ENCODE peak calls at places on chromosomes 2 and 18, in eight cellular contexts. L is colonic mucosa; G is HCT116; Q is A549; J is stomach; E is CD8-positive, alpha-beta memory T cell; K is CD8-positive, alpha-beta T cell; H is heart right ventricle. W is an unnamed sample. For H3K4me1, the result is how much of the 10 kb centered on the place peaks cover.

GRCh38 chr2:223297788-223298187 is 245.8 kb downstream of the KCNE4 start:
- DNase-seq in L (no peak), G (no peak), Q (no peak), J (no peak), E (no peak), K (no peak), H (no peak), W (no peak)

GRCh38 chr2:31080361-31080760 is 57.9 kb downstream of the GALNT14 start:
- DNase-seq in L (no peak), G (no peak), Q (no peak), J (no peak), E (no peak), K (no peak), H (no peak), W (no peak)

GRCh38 chr2:179898873-179899272 is 37.5 kb upstream of the ZNF385B start:
- DNase-seq in L (peak), G (peak), Q (no peak), J (no peak), E (no peak), K (no peak), H (no peak), W (no peak)

GRCh38 chr18:70659026-70659726 is 370.3 kb downstream of the SOCS6 start:
- DNase-seq in L (no peak), G (no peak), Q (no peak), J (no peak), E (peak), K (peak), H (no peak), W (no peak)

GRCh38 chr2:239818086-239818485 is 207.1 kb downstream of the NDUFA10 start:
- DNase-seq in L (no peak), G (no peak), Q (no peak), J (peak), E (no peak), K (no peak), H (no peak), W (no peak)

GRCh38 chr2:162480067-162480466 is 136.1 kb downstream of the GCA start:
- DNase-seq in L (no peak), G (no peak), Q (no peak), J (no peak), E (no peak), K (no peak), H (no peak), W (no peak)

GRCh38 chr2:234308814-234309195 is 188.1 kb downstream of the ARL4C start:
- DNase-seq in L (peak), G (no peak), Q (peak), J (no peak), E (peak), K (peak), H (no peak), W (no peak)

GRCh38 chr2:199303814-199304213 is 153.9 kb downstream of the SATB2 start:
- DNase-seq in L (no peak), G (no peak), Q (no peak), J (no peak), E (no peak), K (no peak), H (no peak), W (no peak)

GRCh38 chr2:30932850-30933249 is 125.6 kb upstream of the CAPN13 start:
- DNase-seq in L (no peak), G (no peak), Q (no peak), J (no peak), E (no peak), K (no peak), H (no peak), W (no peak)

GRCh38 chr18:13513015-13513414 is 213.3 kb downstream of the FAM210A start:
- DNase-seq in L (no peak), G (no peak), Q (no peak), J (no peak), E (no peak), K (no peak), H (no peak), W (no peak)

GRCh38 chr2:101387151-101387807 is at the start of gene CREG2:
- DNase-seq in L (peak), G (peak), Q (peak), J (peak), E (peak), K (peak), H (peak), W (peak)

GRCh38 chr2:3731829-3732228 is 28.5 kb downstream of the DCDC2C start:
- DNase-seq in L (no peak), G (no peak), Q (no peak), J (no peak), E (no peak), K (no peak), H (no peak), W (no peak)

GRCh38 chr18:10453261-10453884 is 1.1 kb upstream of the APCDD1 start:
- DNase-seq in L (no peak), G (no peak), Q (no peak), J (no peak), E (no peak), K (no peak), H (no peak), W (no peak)

GRCh38 chr18:31040982-31041345 is 1.6 kb downstream of the DSC3 start:
- DNase-seq in L (no peak), G (no peak), Q (no peak), J (no peak), E (no peak), K (no peak), H (no peak), W (no peak)
- H3K4me3 ChIP-seq in L (no peak), G (peak), Q (no peak), J (no peak), E (no peak), K (no peak), H (no peak), W (no peak)

DNA sequence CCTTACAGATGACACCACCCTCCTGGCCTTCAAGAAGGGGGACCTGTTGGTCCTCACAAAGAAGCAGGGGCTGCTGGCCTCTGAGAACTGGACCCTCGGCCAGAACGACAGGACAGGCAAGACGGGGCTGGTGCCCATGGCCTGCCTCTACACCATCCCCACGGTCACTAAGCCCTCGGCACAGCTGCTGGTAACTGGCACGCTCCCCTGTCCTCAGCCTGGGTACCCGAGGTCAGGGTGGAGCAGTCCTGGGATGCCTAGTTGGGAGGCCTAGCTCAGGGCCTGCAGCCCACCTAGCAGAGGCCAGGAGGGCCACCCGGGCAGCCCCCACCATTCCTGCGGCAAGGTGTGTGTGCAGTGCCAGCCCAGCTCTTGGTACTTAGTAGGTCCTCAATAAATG is 16.3 kb upstream of the GPR17 start:
- DNase-seq in L (no peak), G (no peak), Q (no peak), J (no peak), E (no peak), K (no peak), H (no peak), W (no peak)
- H3K4me1 ChIP-seq in L (under half), G (under half), Q (under half), J (under half), E (under half), K (under half), H (under half), W (under half)

GRCh38 chr2:27320958-27321543 is 1.8 kb downstream of the MPV17 start:
- DNase-seq in L (peak), G (peak), Q (peak), J (peak), E (no peak), K (no peak), H (peak), W (peak)
- H3K4me3 ChIP-seq in L (no peak), G (peak), Q (peak), J (no peak), E (no peak), K (no peak), H (no peak), W (no peak)

GRCh38 chr2:173962036-173962435 is 3.1 kb downstream of the SP3 start:
- DNase-seq in L (no peak), G (no peak), Q (no peak), J (no peak), E (no peak), K (no peak), H (no peak), W (no peak)

GRCh38 chr2:173961346-173961705 is 3.8 kb downstream of the SP3 start:
- DNase-seq in L (no peak), G (no peak), Q (no peak), J (no peak), E (no peak), K (no peak), H (no peak), W (no peak)

GRCh38 chr2:173958198-173958846 is 6.9 kb downstream of the SP3 start:
- DNase-seq in L (no peak), G (no peak), Q (no peak), J (no peak), E (no peak), K (no peak), H (no peak), W (no peak)

GRCh38 chr2:173959358-173959884 is 5.8 kb downstream of the SP3 start:
- DNase-seq in L (no peak), G (no peak), Q (no peak), J (no peak), E (no peak), K (no peak), H (no peak), W (no peak)

DNA sequence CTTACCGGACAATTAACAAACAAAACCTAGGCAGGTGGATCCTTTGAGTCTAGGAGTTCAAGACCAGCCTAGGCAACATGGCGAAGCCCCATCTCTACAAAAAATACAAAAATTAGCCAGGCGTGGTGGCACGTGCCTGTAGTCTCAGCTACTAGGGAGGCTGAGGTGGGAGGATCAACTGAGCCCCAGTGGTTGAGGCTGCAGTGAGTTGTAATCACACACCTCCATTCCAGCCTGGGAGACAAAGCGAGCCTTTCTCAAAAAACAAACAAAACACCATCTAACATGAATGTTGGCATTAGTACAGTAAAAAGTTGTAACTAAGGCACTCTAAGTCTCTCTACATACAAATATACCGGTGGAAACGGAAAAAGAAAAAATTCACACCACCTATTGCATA is 5.3 kb downstream of the SP3 start:
- DNase-seq in L (no peak), G (no peak), Q (no peak), J (no peak), E (no peak), K (no peak), H (no peak), W (no peak)
- H3K4me1 ChIP-seq in L (under half), G (under half), Q (under half), J (half or more), E (half or more), K (half or more), H (half or more), W (under half)

DNA sequence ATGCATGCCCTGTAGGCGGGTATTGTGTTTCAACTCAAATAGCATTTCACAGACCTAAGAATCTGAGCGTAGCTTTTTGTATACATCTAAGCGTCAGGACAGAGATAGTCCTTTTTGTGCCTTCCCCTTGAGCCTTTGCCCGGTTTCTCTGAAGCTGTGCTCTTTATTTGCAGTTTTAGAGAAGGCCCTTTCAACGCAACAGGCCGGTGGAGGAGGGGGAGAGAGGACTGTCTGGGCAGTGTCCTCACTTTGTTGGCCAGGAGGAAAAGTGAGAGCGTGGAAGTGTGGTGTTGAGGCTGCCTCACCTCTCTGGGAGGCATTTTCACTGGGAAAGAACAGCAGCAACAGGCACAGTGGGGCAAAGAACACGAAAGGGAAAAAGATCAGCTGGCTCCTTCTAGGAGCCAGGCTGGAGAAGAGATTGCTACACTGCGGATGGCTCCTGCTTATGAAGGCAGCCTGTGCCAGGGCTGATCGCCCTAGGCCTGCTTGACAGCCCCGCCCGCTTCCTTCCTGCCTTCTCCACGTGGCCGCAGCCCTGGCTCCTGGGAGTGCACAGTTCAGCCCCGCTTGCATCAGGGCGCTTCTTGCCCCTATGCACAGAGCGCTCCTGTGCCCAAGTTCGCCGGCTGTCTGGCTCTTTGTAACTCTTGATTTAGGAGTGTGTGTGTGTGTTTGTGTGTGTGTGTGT is 195.6 kb upstream of the POU3F3 start:
- DNase-seq in L (no peak), G (no peak), Q (no peak), J (no peak), E (no peak), K (no peak), H (peak), W (no peak)
- H3K4me3 ChIP-seq in L (no peak), G (no peak), Q (no peak), J (no peak), E (no peak), K (no peak), H (no peak), W (no peak)

GRCh38 chr2:164911832-164912231 is 43.5 kb downstream of the SLC38A11 start:
- DNase-seq in L (no peak), G (no peak), Q (no peak), J (no peak), E (no peak), K (no peak), H (no peak), W (no peak)

GRCh38 chr2:164913011-164913410 is 42.3 kb downstream of the SLC38A11 start:
- DNase-seq in L (no peak), G (no peak), Q (no peak), J (no peak), E (no peak), K (no peak), H (no peak), W (no peak)

GRCh38 chr2:164906947-164907346 is 48.4 kb downstream of the SLC38A11 start:
- DNase-seq in L (no peak), G (no peak), Q (no peak), J (no peak), E (no peak), K (no peak), H (no peak), W (no peak)

GRCh38 chr2:164913640-164914346 is 41.5 kb downstream of the SLC38A11 start:
- DNase-seq in L (no peak), G (no peak), Q (no peak), J (peak), E (no peak), K (no peak), H (no peak), W (peak)

DNA sequence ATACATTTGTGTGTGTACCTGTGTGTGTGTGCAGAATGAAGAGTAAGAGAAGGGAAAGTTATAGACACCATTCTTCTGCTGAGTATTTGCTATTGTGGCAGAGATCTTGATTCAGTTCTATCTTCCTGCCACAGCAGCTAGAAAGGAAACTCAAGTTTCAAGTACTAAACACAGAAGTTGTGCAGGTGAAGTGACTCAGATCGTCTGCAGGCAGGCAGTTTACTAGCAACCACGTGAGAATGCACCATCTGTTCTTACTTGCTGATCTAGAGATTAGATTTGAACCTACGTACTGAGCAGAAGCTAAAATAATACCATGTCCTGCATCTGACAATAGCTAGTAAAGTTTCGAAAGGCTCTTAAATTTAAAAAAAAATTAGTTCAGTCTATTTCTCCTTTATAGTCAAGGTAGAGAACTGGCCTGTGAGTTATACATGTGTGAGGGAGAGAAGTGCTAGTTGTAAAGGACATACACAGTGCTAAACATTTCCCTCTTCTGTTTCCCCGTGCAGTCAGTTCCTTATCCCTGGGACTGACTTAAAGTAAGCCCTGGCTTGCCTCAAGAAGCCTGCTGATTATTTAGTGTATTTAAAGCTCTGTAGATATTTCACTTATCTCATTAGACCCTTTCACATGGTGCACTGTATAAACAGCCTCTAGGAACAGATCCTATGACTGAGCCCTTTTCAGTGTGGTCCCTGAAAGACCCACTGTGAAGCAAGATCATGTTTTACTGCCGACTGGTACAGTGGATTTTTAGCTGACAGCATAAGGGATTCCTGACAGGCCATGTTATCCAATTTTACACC is 45.0 kb downstream of the SLC38A11 start:
- DNase-seq in L (peak), G (no peak), Q (no peak), J (peak), E (no peak), K (no peak), H (no peak), W (peak)
- H3K4me1 ChIP-seq in L (under half), G (under half), Q (under half), J (under half), E (under half), K (under half), H (under half), W (half or more)

DNA sequence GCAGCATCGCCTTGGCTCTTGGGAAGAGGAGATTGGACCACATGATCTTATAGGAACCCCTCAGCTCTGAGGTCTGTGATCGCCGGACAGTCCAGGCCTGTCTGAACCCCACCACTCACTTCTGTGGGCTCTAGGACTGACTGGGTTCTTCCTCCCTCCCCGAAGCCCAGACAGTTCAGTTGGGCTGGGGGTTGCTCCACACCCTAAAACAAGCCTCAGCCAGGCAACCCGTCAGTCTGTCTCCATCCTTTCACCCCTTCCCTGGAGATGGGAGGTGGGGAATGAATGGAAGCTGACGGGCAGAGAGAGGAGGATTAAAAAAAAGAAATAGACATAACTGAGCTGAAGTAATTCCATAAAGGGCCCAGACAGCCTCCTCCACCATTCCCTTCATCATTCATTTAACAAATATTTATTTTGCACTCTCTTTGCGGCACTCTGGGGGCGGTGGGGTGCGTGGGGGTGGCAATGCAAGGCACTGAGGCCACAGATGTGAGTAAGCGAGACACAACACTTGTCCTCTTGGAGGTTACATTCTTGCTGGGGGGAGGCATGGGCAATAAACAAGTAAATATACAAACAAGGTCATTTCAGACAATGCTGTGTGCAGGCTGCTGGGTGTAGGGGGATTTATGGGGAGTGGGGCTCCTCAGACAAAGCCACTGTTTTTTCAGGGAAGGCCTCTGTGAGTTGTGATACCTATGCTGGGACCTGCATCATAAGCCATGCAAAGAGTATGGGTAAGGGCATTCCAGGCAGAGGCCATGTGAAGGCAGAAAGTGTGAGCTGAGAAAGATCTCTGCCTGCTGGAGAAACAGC is 12.9 kb downstream of the WNT10A start:
- DNase-seq in L (no peak), G (no peak), Q (no peak), J (no peak), E (no peak), K (no peak), H (no peak), W (no peak)
- H3K4me3 ChIP-seq in L (peak), G (peak), Q (no peak), J (peak), E (peak), K (peak), H (peak), W (peak)

DNA sequence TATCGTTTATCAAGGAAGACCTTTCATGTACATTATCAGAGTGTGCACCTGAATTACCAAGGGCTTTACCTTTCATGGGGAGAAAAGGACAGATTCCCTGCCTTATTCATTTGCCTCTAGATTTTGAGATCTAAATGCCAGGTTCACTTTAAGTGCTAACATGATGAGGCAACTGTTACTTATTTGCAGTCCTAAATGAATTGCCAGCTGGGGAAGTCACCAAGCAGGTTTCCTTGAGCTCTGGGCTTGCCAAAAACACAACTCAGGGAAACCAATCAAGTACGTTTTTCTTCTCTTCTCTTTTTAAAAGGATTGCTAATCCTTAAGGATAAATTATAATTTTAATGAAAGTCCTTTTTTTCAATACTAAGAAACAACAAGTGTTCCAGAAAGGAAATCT is 70.6 kb downstream of the RTN4 start:
- DNase-seq in L (peak), G (no peak), Q (no peak), J (peak), E (no peak), K (no peak), H (no peak), W (peak)
- H3K4me1 ChIP-seq in L (under half), G (under half), Q (under half), J (half or more), E (under half), K (under half), H (half or more), W (under half)

GRCh38 chr2:235605306-235605998 is 111.6 kb downstream of the AGAP1 start:
- DNase-seq in L (peak), G (no peak), Q (no peak), J (peak), E (no peak), K (no peak), H (peak), W (no peak)
- H3K4me3 ChIP-seq in L (no peak), G (no peak), Q (no peak), J (no peak), E (no peak), K (no peak), H (no peak), W (no peak)

W was measured in pancreas.